ENCODE peak calls at places on chromosomes 4 and X, in five cellular contexts. I, Q, K, P and C are unnamed samples.

GRCh38 chrX:139120760-139121159 is 409.2 kb upstream of the FGF13 start:
- DNase-seq in Q (no peak), P (no peak), I (no peak), K (no peak), C (no peak)

GRCh38 chrX:133482345-133483041 is 67.2 kb upstream of the GPC4 start:
- DNase-seq in I (peak), K (no peak), Q (no peak), P (peak), C (no peak)

GRCh38 chrX:12988797-12989196 is 13.9 kb downstream of the TMSB4X start:
- DNase-seq in P (peak), I (peak), Q (no peak), K (no peak), C (no peak)

GRCh38 chrX:37786666-37787337 is 6.9 kb downstream of the CYBB start:
- DNase-seq in P (no peak), K (peak), Q (no peak), I (no peak), C (no peak)

GRCh38 chr4:145307120-145307519 is 126.7 kb upstream of the OTUD4 start:
- DNase-seq in K (no peak), I (no peak), Q (no peak), P (no peak), C (no peak)

GRCh38 chrX:13923845-13924244 is 105.8 kb downstream of the GEMIN8 start:
- DNase-seq in P (no peak), Q (no peak), I (no peak), K (no peak), C (no peak)

GRCh38 chr4:41990029-41990382 is 324 bp upstream of the SLC30A9 start:
- DNase-seq in P (no peak), Q (no peak), I (no peak), K (peak), C (no peak)

GRCh38 chr4:85591361-85592098 is 116.6 kb downstream of the ARHGAP24 start:
- DNase-seq in I (peak), K (no peak), P (no peak), Q (no peak), C (no peak)

GRCh38 chr4:139734875-139735380 is 69.3 kb downstream of the MGST2 start:
- DNase-seq in Q (peak), P (peak), K (peak), I (peak), C (no peak)

GRCh38 chrX:131735127-131735526 is 191.3 kb downstream of the OR13H1 start:
- DNase-seq in I (no peak), K (no peak), P (no peak), Q (no peak), C (no peak)

GRCh38 chr4:166153539-166153938 is 280.5 kb downstream of the TLL1 start:
- DNase-seq in K (no peak), Q (no peak), P (peak), I (peak), C (peak)

GRCh38 chrX:132877954-132878536 is 80.4 kb downstream of the HS6ST2 start:
- DNase-seq in K (no peak), Q (no peak), I (no peak), P (no peak), C (no peak)

GRCh38 chrX:31889028-31889427 is 817.2 kb upstream of the FTHL17 start:
- DNase-seq in P (no peak), Q (no peak), K (no peak), I (no peak), C (no peak)